ENCODE peak calls at places on chromosomes 16 and 17, in seven cellular contexts. S, B, M, O, U, T and Q are unnamed samples.

GRCh38 chr16:47553853-47554564 is 92.9 kb downstream of the PHKB start:
- DNase-seq in S (no peak), B (no peak), M (no peak), O (no peak), U (no peak), T (no peak), Q (no peak)

GRCh38 chr16:50056226-50056625 is 9.5 kb upstream of the HEATR3 start:
- DNase-seq in S (no peak), B (no peak), M (no peak), O (no peak), U (no peak), T (no peak), Q (no peak)

GRCh38 chr16:46950009-46950408 is 23.5 kb downstream of the DNAJA2 start:
- DNase-seq in S (no peak), B (no peak), M (no peak), O (no peak), U (no peak), T (no peak), Q (no peak)

GRCh38 chr17:74059471-74059870 is 144.0 kb upstream of the RPL38 start:
- DNase-seq in S (no peak), B (no peak), M (no peak), O (no peak), U (no peak), T (no peak), Q (no peak)

GRCh38 chr16:81444448-81445121 is at the start of gene CMIP:
- DNase-seq in S (no peak), B (peak; percentile 94), M (peak; percentile 86), O (peak; percentile 97), U (peak; percentile 95), T (peak; percentile 79), Q (peak; percentile 83)

GRCh38 chr16:67847064-67847861 is at the start of gene CENPT:
- DNase-seq in S (no peak), B (peak; percentile 90), M (peak; percentile 56), O (no peak), U (peak; percentile 87), T (no peak), Q (peak; percentile 64)

GRCh38 chr17:78450696-78451344 is 72.4 kb downstream of the PGS1 start:
- DNase-seq in S (no peak), B (no peak), M (no peak), O (no peak), U (no peak), T (no peak), Q (no peak)

GRCh38 chr17:2064980-2065785 is 10.3 kb downstream of the HIC1 start:
- DNase-seq in S (no peak), B (no peak), M (peak; percentile 76), O (peak; percentile 84), U (peak; percentile 48), T (no peak), Q (peak; percentile 90)

GRCh38 chr17:74213897-74214386 is 571 bp downstream of the TTYH2 start:
- DNase-seq in S (no peak), B (no peak), M (no peak), O (peak; percentile 84), U (no peak), T (no peak), Q (no peak)

GRCh38 chr17:81519284-81520020 is 6.9 kb upstream of the ACTG1 start:
- DNase-seq in S (no peak), B (peak; percentile 89), M (no peak), O (peak; percentile 93), U (peak; percentile 36), T (peak; percentile 72), Q (peak; percentile 10)

GRCh38 chr17:31388770-31389672 is 2.5 kb upstream of the RAB11FIP4 start:
- DNase-seq in S (no peak), B (no peak), M (peak; percentile 16), O (no peak), U (peak; percentile 48), T (no peak), Q (peak; percentile 38)

GRCh38 chr16:78503501-78504110 is 404.2 kb downstream of the WWOX start:
- DNase-seq in S (no peak), B (no peak), M (peak; percentile 80), O (no peak), U (peak; percentile 35), T (no peak), Q (peak; percentile 43)

GRCh38 chr16:57603110-57604024 is 25.1 kb upstream of the ADGRG1 start:
- DNase-seq in S (no peak), B (no peak), M (no peak), O (no peak), U (no peak), T (no peak), Q (no peak)

GRCh38 chr17:22518185-22518584 is 825.9 kb downstream of the KCNJ18 start:
- DNase-seq in S (no peak), B (no peak), M (no peak), O (no peak), U (no peak), T (no peak), Q (no peak)

GRCh38 chr16:31083556-31083955 is 5.2 kb downstream of the PRSS53 start:
- DNase-seq in S (no peak), B (no peak), M (no peak), O (peak; percentile 50), U (no peak), T (no peak), Q (no peak)

GRCh38 chr16:73037331-73037745 is 10.6 kb downstream of the ZFHX3 start:
- DNase-seq in S (no peak), B (no peak), M (no peak), O (no peak), U (no peak), T (no peak), Q (no peak)

DNA sequence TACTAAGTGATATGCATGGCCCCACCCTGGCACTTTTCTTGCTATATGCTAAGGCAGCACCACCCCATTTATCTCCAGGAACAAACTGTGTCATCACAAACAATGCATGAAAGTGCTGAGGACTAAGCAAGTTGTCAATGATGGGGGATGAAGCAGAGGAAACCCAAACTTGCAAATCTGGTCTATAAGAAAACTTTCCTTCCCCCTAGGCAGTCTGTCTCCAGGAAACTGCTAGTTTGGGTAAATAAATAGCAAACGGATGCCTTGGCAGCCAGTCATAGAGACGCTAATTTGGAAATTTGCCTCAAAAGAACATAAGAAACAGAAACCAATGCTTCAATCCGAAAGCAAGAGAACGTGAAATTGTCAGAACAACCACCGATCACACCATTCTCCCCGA is 5.6 kb upstream of the HSBP1 start:
- DNase-seq in S (peak; percentile 46), B (no peak), M (peak; percentile 83), O (no peak), U (peak; percentile 83), T (no peak), Q (peak; percentile 68)
- H3K4me3 ChIP-seq in S (peak overlapping the region; percentile 16), B (peak overlapping the region; percentile 9), M (no peak overlapping the region), O (no peak overlapping the region), U (peak overlapping the region; percentile 74), T (peak overlapping the region; percentile 25), Q (peak overlapping the region; percentile 22)

GRCh38 chr17:35986643-35987042 is at the start of gene CCL14:
- DNase-seq in S (no peak), B (no peak), M (no peak), O (no peak), U (no peak), T (no peak), Q (no peak)
- H3K4me3 ChIP-seq in S (no peak within 1 kb of the TSS), B (peak within 1 kb of the TSS; percentile 4), M (no peak within 1 kb of the TSS), O (peak within 1 kb of the TSS; percentile 1), U (no peak within 1 kb of the TSS), T (peak within 1 kb of the TSS; percentile 28), Q (no peak within 1 kb of the TSS)

GRCh38 chr17:27562777-27563455 is 68.1 kb upstream of the LGALS9 start:
- DNase-seq in S (no peak), B (no peak), M (no peak), O (peak; percentile 12), U (no peak), T (no peak), Q (no peak)

GRCh38 chr17:27558842-27559505 is 72.0 kb upstream of the LGALS9 start:
- DNase-seq in S (no peak), B (no peak), M (no peak), O (peak; percentile 65), U (no peak), T (no peak), Q (no peak)

GRCh38 chr17:27559506-27559931 is 71.5 kb upstream of the LGALS9 start:
- DNase-seq in S (no peak), B (no peak), M (peak; percentile 93), O (peak; percentile 60), U (peak; percentile 15), T (no peak), Q (no peak)

GRCh38 chr17:27559996-27560481 is 70.9 kb upstream of the LGALS9 start:
- DNase-seq in S (no peak), B (no peak), M (peak; percentile 98), O (peak; percentile 76), U (peak; percentile 85), T (no peak), Q (peak; percentile 50)

GRCh38 chr17:27560668-27561067 is 70.3 kb upstream of the LGALS9 start:
- DNase-seq in S (no peak), B (no peak), M (peak; percentile 63), O (peak; percentile 79), U (no peak), T (no peak), Q (no peak)
- H3K4me3 ChIP-seq in S (no peak overlapping the region), B (peak overlapping the region; percentile 25), M (peak overlapping the region; percentile 8), O (peak overlapping the region; percentile 5), U (peak overlapping the region; percentile 74), T (no peak overlapping the region), Q (no peak overlapping the region)

DNA sequence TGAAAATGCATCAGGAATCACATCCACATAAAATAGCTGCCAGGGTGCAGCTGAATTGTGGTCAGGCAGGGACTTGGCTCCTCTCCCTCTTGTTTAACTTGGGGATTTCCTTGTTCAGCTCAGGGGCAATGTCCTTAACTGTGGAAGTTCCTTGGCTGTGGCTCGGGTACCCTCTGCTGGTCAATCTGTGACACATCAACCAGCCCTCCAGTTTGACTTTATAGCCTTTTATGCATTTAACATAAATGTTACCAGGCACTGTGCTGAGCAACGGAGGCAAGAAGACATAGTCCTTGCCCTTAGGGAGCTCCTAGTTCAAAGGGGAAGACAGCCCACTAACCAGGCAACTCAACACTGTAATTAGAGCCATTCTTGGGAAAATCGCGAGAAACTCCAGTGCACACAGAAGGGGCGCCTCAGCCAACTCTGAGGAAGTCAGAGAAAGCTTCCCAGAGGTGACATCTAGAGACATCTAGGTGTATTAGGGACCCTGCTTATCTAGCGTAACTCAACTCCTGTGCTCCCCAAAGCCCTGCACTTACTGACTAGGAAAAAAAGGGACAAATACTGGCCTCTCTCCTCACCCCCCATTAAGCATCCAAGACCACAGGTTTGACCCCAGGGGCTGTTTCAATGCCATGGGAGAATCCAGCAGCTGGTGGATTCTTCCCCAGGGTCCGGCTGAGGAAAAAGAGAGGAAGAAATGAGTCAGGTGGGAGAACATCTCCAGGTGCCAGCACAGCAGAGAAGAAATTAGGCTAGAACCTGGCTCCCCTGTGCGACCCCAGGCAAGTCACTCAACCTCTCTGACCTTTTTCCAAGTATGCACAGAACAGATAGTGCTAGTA is 17.3 kb upstream of the EEF2K start:
- DNase-seq in S (peak; percentile 83), B (peak; percentile 70), M (peak; percentile 96), O (peak; percentile 83), U (peak; percentile 94), T (peak; percentile 65), Q (peak; percentile 71)
- H3K4me3 ChIP-seq in S (no peak overlapping the region), B (no peak overlapping the region), M (no peak overlapping the region), O (no peak overlapping the region), U (peak overlapping the region; percentile 82), T (peak overlapping the region; percentile 68), Q (no peak overlapping the region)

GRCh38 chr16:76756951-76757350 is 434.0 kb upstream of the MON1B start:
- DNase-seq in S (no peak), B (no peak), M (no peak), O (no peak), U (no peak), T (no peak), Q (no peak)
- H3K4me3 ChIP-seq in S (no peak overlapping the region), B (no peak overlapping the region), M (no peak overlapping the region), O (no peak overlapping the region), U (no peak overlapping the region), T (no peak overlapping the region), Q (no peak overlapping the region)